ENCODE peak calls at places on chromosomes 2 and 18, in seven cellular contexts. O, I, J, R, F, B and X are unnamed samples.

GRCh38 chr18:46220116-46220515 is 115.9 kb downstream of the HAUS1 start:
- DNase-seq in O (no peak), I (no peak), J (no peak), R (no peak), F (peak), B (peak), X (peak)

GRCh38 chr2:214193943-214194342 is 216.9 kb upstream of the VWC2L start:
- DNase-seq in O (no peak), I (no peak), J (no peak), R (no peak), F (peak), B (no peak), X (peak)

GRCh38 chr2:26619649-26620605 is 21.2 kb downstream of the CIB4 start:
- DNase-seq in O (no peak), I (peak), J (peak), R (peak), F (no peak), B (no peak), X (no peak)

GRCh38 chr18:13617826-13618515 is 108.4 kb downstream of the FAM210A start:
- DNase-seq in O (no peak), I (no peak), J (no peak), R (no peak), F (no peak), B (no peak), X (no peak)

GRCh38 chr2:185806783-185807182 is 68.2 kb downstream of the FSIP2 start:
- DNase-seq in O (no peak), I (peak), J (no peak), R (no peak), F (no peak), B (no peak), X (no peak)

GRCh38 chr18:11154369-11154982 is 5.1 kb upstream of the PIEZO2 start:
- DNase-seq in O (peak), I (peak), J (no peak), R (no peak), F (peak), B (no peak), X (peak)

GRCh38 chr2:177817300-177817699 is 255.3 kb downstream of the PDE11A start:
- DNase-seq in O (no peak), I (no peak), J (no peak), R (no peak), F (no peak), B (no peak), X (no peak)

GRCh38 chr2:165357758-165358157 is 111.7 kb upstream of the CSRNP3 start:
- DNase-seq in O (no peak), I (peak), J (no peak), R (no peak), F (peak), B (peak), X (peak)

GRCh38 chr2:156800065-156800556 is 363.9 kb downstream of the GPD2 start:
- DNase-seq in O (peak), I (peak), J (no peak), R (no peak), F (no peak), B (no peak), X (no peak)

GRCh38 chr2:190283783-190284182 is 35.8 kb downstream of the HIBCH start:
- DNase-seq in O (no peak), I (no peak), J (no peak), R (no peak), F (no peak), B (no peak), X (peak)

GRCh38 chr2:3041841-3042600 is 335.6 kb downstream of the EIPR1 start:
- DNase-seq in O (no peak), I (no peak), J (no peak), R (no peak), F (no peak), B (no peak), X (no peak)

GRCh38 chr18:75854174-75854573 is 426.7 kb upstream of the SMIM21 start:
- DNase-seq in O (no peak), I (peak), J (peak), R (peak), F (no peak), B (no peak), X (no peak)
- H3K4ac ChIP-seq in O (no peak), I (no peak), J (no peak), R (no peak), F (no peak), B (no peak), X (no peak)

GRCh38 chr2:149815946-149816345 is 228.4 kb upstream of the MMADHC start:
- DNase-seq in O (no peak), I (no peak), J (no peak), R (no peak), F (no peak), B (no peak), X (no peak)
- H3K4ac ChIP-seq in O (no peak), I (no peak), J (no peak), R (no peak), F (no peak), B (no peak), X (no peak)

DNA sequence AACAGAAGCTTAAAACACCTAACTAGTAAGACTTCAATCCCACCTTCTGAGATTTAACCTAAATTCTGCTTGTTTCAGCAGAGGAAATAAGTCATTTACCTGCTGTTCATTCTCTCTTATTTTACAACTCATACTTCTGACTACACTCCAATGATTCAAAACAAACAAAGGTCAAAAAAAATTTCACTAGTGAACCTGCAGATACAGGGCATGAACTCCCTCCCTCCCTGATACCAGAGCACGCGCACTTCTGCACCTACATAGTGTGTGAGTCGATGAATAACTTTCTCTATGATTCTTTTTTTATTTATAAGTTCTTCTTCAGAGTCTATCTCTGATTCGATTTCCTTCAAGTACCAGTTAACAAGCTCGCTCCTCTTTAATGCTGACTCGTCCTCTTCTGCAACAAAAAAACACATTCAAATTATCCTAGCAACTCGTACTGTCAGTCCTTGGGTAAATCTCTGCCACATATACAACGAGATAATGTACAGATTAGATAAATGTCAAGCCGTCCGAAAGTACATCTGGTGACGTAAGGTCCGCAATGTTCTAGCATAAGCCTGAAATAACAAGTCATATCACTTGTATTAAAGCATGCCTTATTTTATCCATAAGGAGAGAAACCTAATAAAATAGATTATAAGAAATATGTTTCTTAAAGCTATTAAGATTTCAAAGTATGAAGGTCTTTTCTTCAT is 7.5 kb upstream of the LCT start:
- DNase-seq in O (no peak), I (no peak), J (no peak), R (peak), F (no peak), B (no peak), X (no peak)
- H3K4ac ChIP-seq in O (no peak), I (no peak), J (no peak), R (no peak), F (no peak), B (no peak), X (no peak)

GRCh38 chr2:188645982-188646381 is 328.2 kb upstream of the COL3A1 start:
- DNase-seq in O (no peak), I (no peak), J (no peak), R (no peak), F (peak), B (no peak), X (peak)
- H3K4ac ChIP-seq in O (no peak), I (no peak), J (no peak), R (no peak), F (no peak), B (no peak), X (peak)